ENCODE peak calls at places on chromosomes 5 and 9, in five cellular contexts. Q is islet precursor cell, X is naive B cell, A is sciatic nerve, G is GM04504. U is an unnamed sample.

GRCh38 chr5:61362796-61363364 is 30.8 kb downstream of the ZSWIM6 start:
- DNase-seq in Q (no peak), A (no peak), X (no peak), G (no peak), U (no peak)

GRCh38 chr9:78026947-78027346 is 4.7 kb downstream of the GNAQ start:
- DNase-seq in A (no peak), G (no peak), X (no peak), Q (no peak), U (no peak)

GRCh38 chr5:10565785-10566506 is 2.1 kb downstream of the ANKRD33B start:
- DNase-seq in Q (peak), G (no peak), A (no peak), X (no peak), U (no peak)

GRCh38 chr5:6718161-6718681 is 5.0 kb downstream of the TENT4A start:
- DNase-seq in Q (peak), G (no peak), X (no peak), A (peak), U (no peak)

GRCh38 chr5:139636975-139637408 is 11.2 kb upstream of the CXXC5 start:
- DNase-seq in G (no peak), A (no peak), Q (no peak), X (no peak), U (no peak)

GRCh38 chr5:132017738-132018625 is 6.5 kb upstream of the ACSL6 start:
- DNase-seq in Q (no peak), G (no peak), A (peak), X (no peak), U (no peak)

GRCh38 chr9:135973276-135974219 is 12.4 kb upstream of the UBAC1 start:
- DNase-seq in G (no peak), A (no peak), Q (no peak), X (no peak), U (no peak)

GRCh38 chr5:126471875-126472537 is 48.8 kb downstream of the GRAMD2B start:
- DNase-seq in A (no peak), G (peak), Q (no peak), X (no peak), U (peak)

GRCh38 chr5:133741818-133742355 is 129.5 kb upstream of the FSTL4 start:
- DNase-seq in X (no peak), G (no peak), Q (no peak), A (no peak), U (no peak)

U was measured in skeletal muscle cell.